ENCODE peak calls at places on chromosomes 13 and 19, in four cellular contexts. K is tibial artery, B is breast epithelium, D is testis. A is an unnamed sample.

GRCh38 chr19:21143846-21144245 is 2.0 kb downstream of the ZNF431 start:
- DNase-seq in K (no peak), B (no peak), D (no peak), A (no peak)

GRCh38 chr19:48401277-48401676 is 7.8 kb downstream of the GRIN2D start:
- DNase-seq in K (no peak), B (no peak), D (no peak), A (peak)

GRCh38 chr19:44142014-44142523 is 715 bp downstream of the ZNF234 start:
- DNase-seq in K (no peak), B (no peak), D (no peak), A (peak)

GRCh38 chr13:34647379-34647778 is 294.7 kb upstream of the NBEA start:
- DNase-seq in K (no peak), B (no peak), D (no peak), A (no peak)

GRCh38 chr13:33331962-33332361 is 46.4 kb upstream of the STARD13 start:
- DNase-seq in K (no peak), B (no peak), D (no peak), A (no peak)

GRCh38 chr13:46577656-46578589 is 25.0 kb downstream of the LRCH1 start:
- DNase-seq in K (no peak), B (no peak), D (no peak), A (no peak)

GRCh38 chr13:80037505-80037888 is 303.4 kb downstream of the SPRY2 start:
- DNase-seq in K (no peak), B (no peak), D (no peak), A (no peak)

GRCh38 chr19:48617146-48617937 is 1.6 kb downstream of the RPL18 start:
- DNase-seq in K (peak), B (no peak), D (no peak), A (peak)

GRCh38 chr13:86298741-86299140 is 499.5 kb upstream of the SLITRK6 start:
- DNase-seq in K (no peak), B (no peak), D (no peak), A (no peak)

GRCh38 chr19:7294571-7295212 is 478 bp upstream of the INSR start:
- DNase-seq in K (peak), B (peak), D (peak), A (peak)

GRCh38 chr19:35274323-35274722 is 5.6 kb downstream of the USF2 start:
- DNase-seq in K (no peak), B (no peak), D (no peak), A (no peak)

GRCh38 chr19:46162731-46163130 is 14.7 kb downstream of the IGFL2 start:
- DNase-seq in K (no peak), B (no peak), D (no peak), A (no peak)

GRCh38 chr13:45674908-45675307 is 27.2 kb upstream of the CBY2 start:
- DNase-seq in K (no peak), B (peak), D (no peak), A (no peak)

GRCh38 chr19:40165362-40165937 is 25.8 kb upstream of the MAP3K10 start:
- DNase-seq in K (no peak), B (no peak), D (peak), A (peak)

GRCh38 chr13:89361909-89362308 is 1690.7 kb downstream of the SLITRK5 start:
- DNase-seq in K (no peak), B (no peak), D (no peak), A (no peak)

GRCh38 chr13:72097568-72097967 is 230.6 kb upstream of the DACH1 start:
- DNase-seq in K (no peak), B (no peak), D (no peak), A (no peak)

GRCh38 chr13:113187263-113187669 is 21.2 kb downstream of the PCID2 start:
- DNase-seq in K (peak), B (no peak), D (no peak), A (peak)

GRCh38 chr19:56681702-56682101 is 10.1 kb upstream of the ZNF835 start:
- DNase-seq in K (no peak), B (no peak), D (no peak), A (no peak)

GRCh38 chr19:38683393-38684077 is 36.1 kb downstream of the ACTN4 start:
- DNase-seq in K (peak), B (peak), D (peak), A (peak)

GRCh38 chr19:57559008-57559403 is 657 bp downstream of the ZNF550 start:
- DNase-seq in K (no peak), B (no peak), D (peak), A (peak)

GRCh38 chr19:40627486-40628279 is 26.5 kb downstream of the LTBP4 start:
- DNase-seq in K (no peak), B (no peak), D (no peak), A (peak)

GRCh38 chr19:7989071-7989575 is 16.3 kb downstream of the ELAVL1 start:
- DNase-seq in K (no peak), B (no peak), D (no peak), A (peak)

GRCh38 chr13:34682406-34682805 is 259.7 kb upstream of the NBEA start:
- DNase-seq in K (no peak), B (no peak), D (no peak), A (no peak)

GRCh38 chr13:112637017-112637801 is 49.3 kb upstream of the TUBGCP3 start:
- DNase-seq in K (no peak), B (no peak), D (no peak), A (peak)

GRCh38 chr13:32381539-32381938 is 46.4 kb downstream of the N4BP2L1 start:
- DNase-seq in K (no peak), B (no peak), D (peak), A (peak)

GRCh38 chr13:98267080-98267912 is 90.2 kb upstream of the RNF113B start:
- DNase-seq in K (no peak), B (no peak), D (no peak), A (peak)

GRCh38 chr13:52449323-52450011 is 967 bp downstream of the VPS36 start:
- DNase-seq in K (no peak), B (no peak), D (no peak), A (no peak)

GRCh38 chr19:50485284-50485955 is 8.8 kb upstream of the GARIN5A start:
- DNase-seq in K (no peak), B (no peak), D (no peak), A (no peak)

GRCh38 chr19:17555929-17556813 is 722 bp downstream of the COLGALT1 start:
- DNase-seq in K (peak), B (no peak), D (peak), A (peak)

GRCh38 chr13:49466240-49466914 is 22.3 kb downstream of the SETDB2 start:
- DNase-seq in K (no peak), B (no peak), D (no peak), A (no peak)

GRCh38 chr19:12825259-12826131 is 8.9 kb downstream of the RTBDN start:
- DNase-seq in K (no peak), B (no peak), D (no peak), A (peak)

GRCh38 chr19:30079200-30079599 is 137.2 kb downstream of the URI1 start:
- DNase-seq in K (no peak), B (no peak), D (no peak), A (no peak)

GRCh38 chr19:27776020-27776419 is 1436.9 kb downstream of the UQCRFS1 start:
- DNase-seq in K (no peak), B (no peak), D (no peak), A (peak)

GRCh38 chr13:51523082-51523518 is 61.2 kb upstream of the WDFY2 start:
- DNase-seq in K (no peak), B (peak), D (peak), A (no peak)

GRCh38 chr19:16895467-16896097 is 6.8 kb downstream of the F2RL3 start:
- DNase-seq in K (no peak), B (no peak), D (peak), A (no peak)

GRCh38 chr13:73793361-73793760 is 340.8 kb downstream of the KLF12 start:
- DNase-seq in K (no peak), B (no peak), D (no peak), A (no peak)

DNA sequence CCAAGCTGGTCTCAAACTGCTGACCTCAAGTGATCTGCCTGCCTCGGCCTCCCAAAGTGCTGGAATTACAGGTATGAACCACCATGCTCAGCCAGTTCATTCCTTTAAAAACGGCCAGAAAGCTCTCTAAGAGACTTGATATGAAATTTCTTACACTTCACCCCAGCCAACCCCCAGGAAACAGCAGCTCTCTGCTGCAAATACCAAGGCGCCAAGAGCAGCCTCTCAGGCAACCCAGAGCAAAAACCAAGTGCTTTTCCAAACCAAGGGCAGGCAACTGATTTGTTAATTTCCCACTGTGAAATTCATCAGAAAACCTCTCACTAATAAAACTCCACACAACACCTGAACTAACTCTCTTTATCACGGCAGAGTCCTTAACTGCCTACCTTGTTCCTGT is 44.9 kb downstream of the LATS2 start:
- DNase-seq in K (no peak), B (no peak), D (no peak), A (no peak)
- H3K27ac ChIP-seq in K (peak), B (peak), D (no peak), A (no peak)

GRCh38 chr13:69274231-69274630 is 833.4 kb upstream of the ATXN8OS start:
- DNase-seq in K (no peak), B (no peak), D (no peak), A (no peak)
- H3K27ac ChIP-seq in K (no peak), B (no peak), D (no peak), A (no peak)

GRCh38 chr13:110310541-110311491 is 3.7 kb downstream of the COL4A2 start:
- DNase-seq in K (peak), B (peak), D (no peak), A (peak)

GRCh38 chr13:110309661-110310524 is 2.8 kb downstream of the COL4A2 start:
- DNase-seq in K (peak), B (peak), D (no peak), A (no peak)

GRCh38 chr13:110311721-110312668 is 4.9 kb downstream of the COL4A2 start:
- DNase-seq in K (peak), B (peak), D (no peak), A (peak)

GRCh38 chr13:110314516-110315245 is 7.6 kb downstream of the COL4A2 start:
- DNase-seq in K (peak), B (peak), D (no peak), A (peak)

DNA sequence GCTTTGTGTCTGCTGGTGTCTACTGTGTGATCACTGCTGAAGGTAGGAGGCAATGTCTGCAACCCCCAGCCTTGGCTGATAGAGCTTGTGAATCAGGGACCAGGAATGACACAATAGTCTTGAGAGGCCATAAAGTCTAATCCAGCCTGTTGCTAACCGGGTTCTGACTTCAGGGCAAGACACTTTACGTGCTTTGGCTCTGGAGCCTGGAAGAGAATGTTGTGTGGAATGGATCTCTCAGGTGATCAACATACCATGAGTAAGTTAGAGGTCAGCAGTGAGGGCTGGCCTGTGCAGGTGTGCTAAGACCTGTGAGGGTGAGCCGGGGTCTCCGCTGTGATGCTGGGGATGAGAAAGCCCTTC is 5.6 kb downstream of the COL4A2 start:
- DNase-seq in K (peak), B (peak), D (no peak), A (peak)
- H3K27ac ChIP-seq in K (peak), B (peak), D (no peak), A (no peak)

DNA sequence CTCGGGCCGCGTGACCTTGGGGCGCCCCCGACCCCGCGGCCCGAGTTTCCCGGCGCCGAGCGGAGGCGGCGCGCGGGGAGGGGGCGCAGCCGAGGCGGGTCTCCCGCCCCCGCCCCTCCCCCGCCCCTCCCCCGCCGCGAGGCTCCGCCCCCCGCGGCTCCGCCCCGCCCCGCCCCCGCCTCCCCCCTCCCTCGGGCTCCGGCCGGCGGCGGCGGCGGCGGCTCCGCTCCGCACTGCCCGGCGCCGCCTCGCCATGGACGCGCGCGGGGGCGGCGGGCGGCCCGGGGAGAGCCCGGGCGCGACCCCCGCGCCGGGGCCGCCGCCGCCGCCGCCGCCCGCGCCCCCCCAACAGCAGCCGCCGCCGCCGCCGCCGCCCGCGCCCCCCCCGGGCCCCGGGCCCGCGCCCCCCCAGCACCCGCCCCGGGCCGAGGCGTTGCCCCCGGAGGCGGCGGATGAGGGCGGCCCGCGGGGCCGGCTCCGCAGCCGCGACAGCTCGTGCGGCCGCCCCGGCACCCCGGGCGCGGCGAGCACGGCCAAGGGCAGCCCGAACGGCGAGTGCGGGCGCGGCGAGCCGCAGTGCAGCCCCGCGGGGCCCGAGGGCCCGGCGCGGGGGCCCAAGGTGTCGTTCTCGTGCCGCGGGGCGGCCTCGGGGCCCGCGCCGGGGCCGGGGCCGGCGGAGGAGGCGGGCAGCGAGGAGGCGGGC is at the start of gene HCN2:
- DNase-seq in K (no peak), B (no peak), D (no peak), A (no peak)
- H3K27ac ChIP-seq in K (no peak), B (no peak), D (no peak), A (no peak)

GRCh38 chr13:106401081-106401480 is 134.4 kb downstream of the EFNB2 start:
- DNase-seq in K (no peak), B (no peak), D (no peak), A (no peak)

GRCh38 chr13:106400282-106400681 is 135.2 kb downstream of the EFNB2 start:
- DNase-seq in K (no peak), B (no peak), D (no peak), A (no peak)

GRCh38 chr13:106407338-106407737 is 128.1 kb downstream of the EFNB2 start:
- DNase-seq in K (no peak), B (no peak), D (no peak), A (no peak)

GRCh38 chr13:106403280-106403679 is 132.2 kb downstream of the EFNB2 start:
- DNase-seq in K (no peak), B (no peak), D (no peak), A (no peak)

DNA sequence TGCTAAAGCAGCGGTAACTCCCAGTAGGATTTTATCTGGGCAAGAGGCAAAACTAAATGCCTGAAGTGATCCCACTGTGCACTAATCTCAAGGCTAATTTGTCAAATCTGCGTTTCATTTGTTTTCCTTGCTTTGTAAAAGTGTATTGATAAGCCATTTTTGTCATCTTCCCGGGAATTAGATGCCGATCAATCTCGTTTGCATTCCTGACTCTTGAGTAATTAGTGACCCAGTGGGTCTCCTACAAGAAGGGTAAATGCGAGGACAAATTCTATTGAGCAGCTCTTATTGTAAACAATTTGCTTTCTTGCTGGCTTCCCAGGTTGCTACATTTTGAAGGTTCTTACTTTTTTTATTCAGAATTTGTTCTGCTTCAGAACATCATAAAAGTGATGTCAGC is 129.7 kb downstream of the EFNB2 start:
- DNase-seq in K (no peak), B (no peak), D (no peak), A (no peak)
- H3K27ac ChIP-seq in K (no peak), B (no peak), D (no peak), A (no peak)

DNA sequence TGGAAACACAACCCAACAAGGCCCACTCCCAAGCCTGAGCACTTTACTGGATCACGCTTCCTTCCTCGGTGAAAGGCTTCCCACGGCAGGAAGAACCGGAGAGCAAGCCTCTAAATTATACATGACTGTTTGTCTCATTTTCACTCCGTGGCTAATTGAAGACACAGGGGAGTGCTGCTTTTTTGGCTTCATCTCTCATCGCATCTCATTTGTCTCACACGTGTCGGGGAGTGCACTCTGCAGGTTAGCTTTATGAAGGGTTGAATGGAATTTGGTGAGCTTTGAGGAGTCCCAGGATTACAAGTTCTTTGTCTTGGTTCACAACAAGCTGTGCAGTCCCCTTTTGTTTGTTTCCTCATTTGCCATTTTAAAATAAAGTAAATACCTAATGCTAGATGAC is 544.6 kb downstream of the GPC6 start:
- DNase-seq in K (no peak), B (no peak), D (no peak), A (no peak)
- H3K27ac ChIP-seq in K (no peak), B (no peak), D (no peak), A (peak)

DNA sequence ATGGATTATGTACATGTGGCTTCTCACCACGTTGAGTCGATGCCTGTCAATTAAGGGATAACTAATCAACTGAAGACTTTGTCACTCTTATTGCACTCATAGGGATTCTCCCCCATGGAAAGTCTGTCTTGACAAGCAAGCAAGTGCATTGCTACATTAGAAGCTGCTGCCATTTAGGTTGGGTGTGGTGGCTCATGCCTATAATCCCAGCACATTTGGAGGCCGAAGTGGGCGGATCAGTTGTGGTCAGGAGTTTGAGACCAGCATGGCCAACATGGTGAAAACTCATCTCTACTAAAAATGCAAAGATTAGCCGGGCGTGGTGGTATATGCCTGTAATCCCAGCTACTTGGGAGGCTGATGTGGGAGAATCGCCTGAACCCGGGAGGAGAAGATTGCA is 18.3 kb upstream of the ZNF846 start:
- DNase-seq in K (no peak), B (no peak), D (no peak), A (no peak)
- H3K27ac ChIP-seq in K (peak), B (peak), D (peak), A (no peak)

DNA sequence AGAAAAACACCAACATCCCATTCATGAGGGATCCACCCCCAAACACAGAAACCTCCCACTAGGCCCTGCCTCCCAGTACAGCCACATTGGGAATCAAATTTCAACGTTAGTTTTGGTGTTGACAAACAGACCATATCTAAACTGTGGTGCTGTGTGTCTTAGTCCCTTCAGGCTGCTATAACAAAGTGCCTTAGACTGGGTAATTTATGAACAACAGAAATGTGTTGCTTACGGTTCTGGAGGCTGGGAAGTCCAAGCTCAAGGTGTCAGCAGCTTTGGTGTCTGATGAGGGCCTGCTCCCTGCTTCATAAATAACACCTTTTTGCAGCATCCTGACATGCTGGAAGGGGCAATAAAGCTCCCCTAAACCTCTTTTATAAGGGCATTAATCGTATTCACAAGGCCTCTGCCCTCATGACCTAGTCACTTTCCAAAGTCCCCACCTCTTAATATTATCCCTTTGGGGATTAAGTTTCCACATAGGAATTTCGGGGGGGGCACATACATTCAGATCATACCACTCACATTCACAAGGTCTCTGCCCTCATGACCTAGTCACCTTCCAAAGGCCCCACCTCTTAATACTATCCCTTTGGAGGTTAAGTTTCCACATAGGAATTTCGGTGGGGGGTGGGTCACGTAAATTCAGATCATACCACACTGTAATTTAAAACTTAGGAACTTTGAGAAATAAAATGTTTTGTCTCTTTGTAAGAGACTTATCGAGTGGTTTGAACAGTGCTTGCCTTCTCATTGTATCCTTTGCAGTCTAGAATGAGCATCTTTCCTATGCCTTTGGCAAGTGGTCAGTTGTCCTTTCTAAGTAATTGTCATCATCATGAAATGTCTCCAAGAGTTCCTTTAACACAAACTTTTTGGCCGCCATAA is 27.6 kb downstream of the ZNF507 start:
- DNase-seq in K (no peak), B (no peak), D (no peak), A (no peak)
- H3K27ac ChIP-seq in K (peak), B (peak), D (no peak), A (peak)

GRCh38 chr19:3979289-3979673 is 6.0 kb downstream of the EEF2 start:
- DNase-seq in K (no peak), B (peak), D (no peak), A (no peak)
- H3K27ac ChIP-seq in K (no peak), B (no peak), D (no peak), A (no peak)

GRCh38 chr19:2675892-2676291 is 26.6 kb downstream of the GNG7 start:
- DNase-seq in K (no peak), B (peak), D (no peak), A (no peak)
- H3K27ac ChIP-seq in K (no peak), B (peak), D (no peak), A (no peak)

A was measured in endodermal cell.